ENCODE peak calls at places on chromosomes 7 and 10, in nine cellular contexts. S is CD4-positive, alpha-beta T cell; N is lower lobe of right lung; Y is A549; U is ovary; V is body of pancreas; J is fibroblast of lung; P is mammary epithelial cell; D is pancreas. R is an unnamed sample.

GRCh38 chr7:69052447-69052846 is 545.8 kb upstream of the AUTS2 start:
- DNase-seq in P (no peak), D (no peak), S (no peak), N (no peak), U (no peak), J (no peak), V (no peak), Y (no peak), R (no peak)

GRCh38 chr10:132539894-132540293 is 2.3 kb downstream of the INPP5A start:
- DNase-seq in J (peak), S (no peak), V (no peak), N (no peak), Y (no peak), U (no peak), P (no peak), D (no peak), R (no peak)

GRCh38 chr10:112208292-112208691 is 24.7 kb upstream of the GPAM start:
- DNase-seq in U (no peak), P (no peak), N (no peak), S (no peak), Y (no peak), J (no peak), D (no peak), V (no peak), R (no peak)

GRCh38 chr10:70668454-70668970 is 3.8 kb upstream of the ADAMTS14 start:
- DNase-seq in P (no peak), Y (no peak), V (no peak), D (no peak), U (no peak), S (no peak), N (no peak), J (no peak), R (no peak)

GRCh38 chr10:14601872-14602725 is 172.6 kb downstream of the FAM107B start:
- DNase-seq in S (peak), P (peak), V (peak), N (peak), J (peak), Y (peak), U (no peak), D (peak), R (no peak)

GRCh38 chr10:110852255-110852896 is 19.4 kb upstream of the PDCD4 start:
- DNase-seq in J (no peak), S (no peak), U (no peak), Y (no peak), N (no peak), D (peak), P (peak), V (peak), R (peak)

GRCh38 chr10:90007226-90007625 is 305.8 kb downstream of the KIF20B start:
- DNase-seq in U (no peak), Y (no peak), J (no peak), N (no peak), S (no peak), P (peak), V (no peak), D (no peak), R (no peak)

GRCh38 chr10:114525368-114525949 is 121.2 kb upstream of the AFAP1L2 start:
- DNase-seq in V (no peak), S (no peak), U (no peak), J (no peak), Y (no peak), D (no peak), P (peak), N (no peak), R (no peak)

GRCh38 chr7:154928136-154929005 is 74.6 kb downstream of the PAXIP1 start:
- DNase-seq in J (peak), S (no peak), V (peak), U (peak), D (peak), P (peak), Y (peak), N (no peak), R (peak)

GRCh38 chr7:137983308-137984008 is 18.4 kb downstream of the CREB3L2 start:
- DNase-seq in V (no peak), N (no peak), S (no peak), P (no peak), U (no peak), Y (no peak), D (no peak), J (no peak), R (no peak)

GRCh38 chr10:2576892-2577291 is 490.5 kb upstream of the PFKP start:
- DNase-seq in N (no peak), V (no peak), J (no peak), D (no peak), S (no peak), Y (no peak), P (no peak), U (no peak), R (no peak)

GRCh38 chr10:15737635-15738034 is 17.9 kb upstream of the ITGA8 start:
- DNase-seq in P (no peak), N (no peak), U (no peak), S (no peak), V (no peak), J (no peak), D (no peak), Y (no peak), R (no peak)

GRCh38 chr7:142381727-142382409 is 124.0 kb upstream of the PRSS58 start:
- DNase-seq in N (no peak), S (no peak), P (peak), D (no peak), U (no peak), Y (no peak), J (no peak), V (no peak), R (no peak)

GRCh38 chr7:110841840-110842579 is 248.9 kb upstream of the LRRN3 start:
- DNase-seq in P (no peak), J (peak), U (no peak), V (no peak), D (no peak), S (no peak), Y (no peak), N (no peak), R (peak)

GRCh38 chr7:127393370-127394058 is 1.0 kb upstream of the ZNF800 start:
- DNase-seq in Y (no peak), D (no peak), J (no peak), V (peak), P (no peak), N (peak), U (peak), S (no peak), R (no peak)

GRCh38 chr7:120724448-120724847 is 133.5 kb downstream of the TSPAN12 start:
- DNase-seq in D (no peak), V (no peak), N (no peak), U (no peak), P (no peak), S (no peak), Y (no peak), J (no peak), R (no peak)

GRCh38 chr7:144830024-144830785 is 5.6 kb downstream of the TPK1 start:
- DNase-seq in Y (no peak), P (no peak), D (no peak), J (no peak), S (no peak), U (no peak), N (no peak), V (no peak), R (no peak)

GRCh38 chr7:37971491-37971890 is 51.1 kb downstream of the EPDR1 start:
- DNase-seq in V (no peak), P (no peak), J (no peak), U (no peak), D (no peak), N (no peak), Y (no peak), S (no peak), R (no peak)

GRCh38 chr7:114921636-114922150 is at the start of gene MDFIC:
- DNase-seq in J (no peak), D (peak), N (peak), P (no peak), V (peak), Y (peak), U (peak), S (no peak), R (no peak)

GRCh38 chr10:43110318-43111071 is 27.8 kb upstream of the CSGALNACT2 start:
- DNase-seq in U (peak), N (peak), V (no peak), P (peak), J (peak), S (no peak), Y (no peak), D (no peak), R (no peak)

GRCh38 chr10:97411411-97411810 is 10.3 kb upstream of the RRP12 start:
- DNase-seq in V (no peak), S (no peak), Y (no peak), D (no peak), J (no peak), P (no peak), U (no peak), N (no peak), R (no peak)

GRCh38 chr7:85074-85945 is 107.1 kb upstream of the FAM20C start:
- DNase-seq in J (peak), V (peak), N (no peak), Y (no peak), D (no peak), S (no peak), U (no peak), P (peak), R (no peak)

GRCh38 chr7:121940907-121941306 is 67.9 kb downstream of the PTPRZ1 start:
- DNase-seq in S (no peak), J (no peak), D (no peak), N (no peak), P (no peak), V (no peak), Y (no peak), U (no peak), R (no peak)

GRCh38 chr7:114033475-114033874 is 114.7 kb upstream of the PPP1R3A start:
- DNase-seq in S (no peak), N (no peak), U (no peak), J (no peak), V (no peak), P (no peak), D (no peak), Y (no peak), R (no peak)

GRCh38 chr7:122829962-122830361 is 56.3 kb downstream of the CADPS2 start:
- DNase-seq in S (no peak), N (no peak), Y (no peak), P (no peak), U (no peak), D (no peak), V (no peak), J (no peak), R (no peak)

GRCh38 chr7:105131033-105131656 is 117.1 kb downstream of the KMT2E start:
- DNase-seq in S (no peak), P (peak), J (no peak), Y (no peak), N (no peak), D (no peak), U (no peak), V (no peak), R (no peak)

GRCh38 chr7:14286036-14286435 is 296.6 kb upstream of the ETV1 start:
- DNase-seq in Y (no peak), P (no peak), S (no peak), N (no peak), D (no peak), U (no peak), J (no peak), V (no peak), R (no peak)

GRCh38 chr7:1861799-1862458 is 191.9 kb downstream of the ELFN1 start:
- DNase-seq in N (no peak), S (no peak), P (no peak), U (no peak), J (no peak), D (no peak), V (no peak), Y (no peak), R (no peak)

GRCh38 chr7:1863091-1863900 is 193.2 kb downstream of the ELFN1 start:
- DNase-seq in S (no peak), D (no peak), Y (no peak), V (no peak), N (no peak), J (no peak), P (no peak), U (no peak), R (no peak)

GRCh38 chr7:1865000-1865808 is 195.1 kb downstream of the ELFN1 start:
- DNase-seq in Y (no peak), U (no peak), P (no peak), J (no peak), D (no peak), S (no peak), V (no peak), N (no peak), R (no peak)

GRCh38 chr7:1864126-1864940 is 194.3 kb downstream of the ELFN1 start:
- DNase-seq in J (no peak), U (no peak), S (no peak), P (no peak), D (no peak), Y (no peak), N (no peak), V (no peak), R (peak)

GRCh38 chr7:1862560-1862959 is 192.5 kb downstream of the ELFN1 start:
- DNase-seq in D (no peak), S (no peak), U (no peak), P (no peak), N (no peak), Y (no peak), V (no peak), J (peak), R (no peak)
- H3K27ac ChIP-seq in D (no peak), S (no peak), U (no peak), P (no peak), N (no peak), Y (no peak), V (no peak), J (no peak), R (no peak)

GRCh38 chr7:29344334-29344978 is 149.9 kb downstream of the CHN2 start:
- DNase-seq in N (no peak), J (no peak), U (no peak), P (peak), D (no peak), V (no peak), Y (no peak), S (no peak), R (no peak)

GRCh38 chr7:29342761-29343160 is 148.2 kb downstream of the CHN2 start:
- DNase-seq in V (no peak), Y (no peak), S (no peak), J (no peak), P (peak), U (no peak), N (no peak), D (no peak), R (no peak)

GRCh38 chr7:29343379-29343778 is 148.8 kb downstream of the CHN2 start:
- DNase-seq in D (no peak), P (no peak), N (no peak), Y (no peak), S (no peak), V (no peak), U (no peak), J (no peak), R (no peak)

GRCh38 chr7:29346574-29346973 is 152.0 kb downstream of the CHN2 start:
- DNase-seq in J (no peak), Y (no peak), S (no peak), D (no peak), V (no peak), P (no peak), N (no peak), U (no peak), R (no peak)

GRCh38 chr7:29345590-29345989 is 151.0 kb downstream of the CHN2 start:
- DNase-seq in S (no peak), Y (no peak), P (peak), N (peak), U (peak), J (peak), V (peak), D (peak), R (peak)
- TF ChIP-seq CTCF in S (no peak), Y (peak), P (peak), N (peak), U (no peak), J (no peak), V (peak), D (no peak), R (peak)

DNA sequence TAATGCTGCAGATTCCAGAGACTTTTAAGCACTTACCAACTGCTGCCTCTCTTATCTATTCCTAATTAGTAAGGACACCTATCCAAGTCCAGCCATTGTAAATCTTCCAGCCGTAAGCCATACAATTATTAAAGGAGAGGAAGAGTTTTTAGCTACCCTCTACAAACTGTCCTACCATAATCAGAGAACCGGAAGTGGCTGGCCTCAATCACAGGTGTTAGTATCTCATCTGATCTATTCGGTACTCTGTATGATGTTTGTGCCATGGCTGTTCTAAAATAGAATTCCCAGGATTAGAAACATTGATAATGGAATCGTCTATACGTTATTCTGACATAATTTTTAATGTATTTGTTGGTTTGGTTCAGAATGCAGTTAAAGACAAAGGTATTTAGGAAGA is 102.8 kb downstream of the MICU1 start:
- DNase-seq in N (no peak), P (no peak), Y (no peak), V (no peak), U (no peak), S (no peak), J (no peak), D (no peak), R (no peak)
- H3K27ac ChIP-seq in N (no peak), P (no peak), Y (no peak), V (no peak), U (no peak), S (no peak), J (no peak), D (no peak), R (no peak)

GRCh38 chr7:157876469-157877285 is 539.9 kb downstream of the DNAJB6 start:
- DNase-seq in P (no peak), N (no peak), J (no peak), Y (no peak), V (no peak), D (no peak), U (no peak), S (no peak), R (peak)

GRCh38 chr7:157874208-157874816 is 537.5 kb downstream of the DNAJB6 start:
- DNase-seq in P (no peak), V (no peak), Y (no peak), U (no peak), J (no peak), S (no peak), N (no peak), D (no peak), R (no peak)

GRCh38 chr7:157873664-157874063 is 536.9 kb downstream of the DNAJB6 start:
- DNase-seq in D (no peak), S (no peak), P (no peak), J (no peak), Y (no peak), U (no peak), V (no peak), N (no peak), R (no peak)

GRCh38 chr7:157874870-157875229 is 538.0 kb downstream of the DNAJB6 start:
- DNase-seq in U (no peak), J (no peak), V (no peak), Y (no peak), N (no peak), P (no peak), S (no peak), D (no peak), R (no peak)

GRCh38 chr7:157875230-157876179 is 538.7 kb downstream of the DNAJB6 start:
- DNase-seq in Y (peak), U (no peak), J (no peak), P (no peak), D (no peak), S (peak), V (no peak), N (no peak), R (peak)
- TF ChIP-seq CTCF in Y (peak), U (no peak), J (no peak), P (no peak), D (no peak), S (peak), V (no peak), N (peak), R (peak)

R was measured in WERI-Rb-1.